ENCODE peak calls at places on chromosomes 1 and 21, in eight cellular contexts. One of them, this sample, is unnamed. For H3K4me1 and H3K9me3, the result is how much of the 10 kb centered on the place peaks cover.

GRCh38 chr1:197915797-197916686 is 1.1 kb upstream of the LHX9 start:
- DNase-seq in esophagus squamous epithelium: no peak
- DNase-seq in cardiac muscle cell: peak
- DNase-seq in RWPE2: peak
- DNase-seq in small intestine: peak
- DNase-seq in left ventricle myocardium inferior: peak
- DNase-seq in ovary: peak
- DNase-seq in CD4-positive, alpha-beta memory T cell: no peak
- DNase-seq in this sample: no peak

GRCh38 chr1:94636625-94637024 is 95.1 kb upstream of the F3 start:
- DNase-seq in small intestine: no peak
- DNase-seq in cardiac muscle cell: no peak
- DNase-seq in ovary: no peak
- DNase-seq in CD4-positive, alpha-beta memory T cell: no peak
- DNase-seq in RWPE2: no peak
- DNase-seq in left ventricle myocardium inferior: no peak
- DNase-seq in esophagus squamous epithelium: no peak
- DNase-seq in this sample: no peak

GRCh38 chr21:41926068-41926806 is 27.6 kb downstream of the C2CD2 start:
- DNase-seq in cardiac muscle cell: no peak
- DNase-seq in ovary: no peak
- DNase-seq in small intestine: peak
- DNase-seq in RWPE2: no peak
- DNase-seq in left ventricle myocardium inferior: no peak
- DNase-seq in esophagus squamous epithelium: no peak
- DNase-seq in CD4-positive, alpha-beta memory T cell: peak
- DNase-seq in this sample: peak

GRCh38 chr1:6188466-6188865 is 8.3 kb upstream of the CHD5 start:
- DNase-seq in left ventricle myocardium inferior: no peak
- DNase-seq in cardiac muscle cell: no peak
- DNase-seq in ovary: no peak
- DNase-seq in RWPE2: no peak
- DNase-seq in small intestine: no peak
- DNase-seq in esophagus squamous epithelium: no peak
- DNase-seq in CD4-positive, alpha-beta memory T cell: no peak
- DNase-seq in this sample: no peak

GRCh38 chr1:67536957-67537646 is 106.9 kb upstream of the SERBP1 start:
- DNase-seq in ovary: no peak
- DNase-seq in small intestine: no peak
- DNase-seq in cardiac muscle cell: no peak
- DNase-seq in esophagus squamous epithelium: no peak
- DNase-seq in left ventricle myocardium inferior: no peak
- DNase-seq in RWPE2: no peak
- DNase-seq in CD4-positive, alpha-beta memory T cell: no peak
- DNase-seq in this sample: no peak

GRCh38 chr1:14826172-14826636 is 227.7 kb downstream of the KAZN start:
- DNase-seq in small intestine: no peak
- DNase-seq in left ventricle myocardium inferior: no peak
- DNase-seq in CD4-positive, alpha-beta memory T cell: no peak
- DNase-seq in cardiac muscle cell: no peak
- DNase-seq in ovary: peak
- DNase-seq in RWPE2: no peak
- DNase-seq in esophagus squamous epithelium: no peak
- DNase-seq in this sample: no peak

GRCh38 chr1:15923241-15923640 is 52.7 kb downstream of the ZBTB17 start:
- DNase-seq in RWPE2: no peak
- DNase-seq in left ventricle myocardium inferior: no peak
- DNase-seq in esophagus squamous epithelium: no peak
- DNase-seq in cardiac muscle cell: no peak
- DNase-seq in small intestine: no peak
- DNase-seq in ovary: no peak
- DNase-seq in CD4-positive, alpha-beta memory T cell: no peak
- DNase-seq in this sample: no peak

GRCh38 chr1:241658081-241658793 is 6.2 kb downstream of the WDR64 start:
- DNase-seq in ovary: no peak
- DNase-seq in cardiac muscle cell: no peak
- DNase-seq in esophagus squamous epithelium: no peak
- DNase-seq in small intestine: no peak
- DNase-seq in CD4-positive, alpha-beta memory T cell: no peak
- DNase-seq in left ventricle myocardium inferior: no peak
- DNase-seq in RWPE2: no peak
- DNase-seq in this sample: no peak

GRCh38 chr1:94271373-94271772 is 34.0 kb upstream of the ARHGAP29 start:
- DNase-seq in small intestine: no peak
- DNase-seq in cardiac muscle cell: no peak
- DNase-seq in RWPE2: no peak
- DNase-seq in ovary: no peak
- DNase-seq in left ventricle myocardium inferior: no peak
- DNase-seq in CD4-positive, alpha-beta memory T cell: no peak
- DNase-seq in esophagus squamous epithelium: no peak
- DNase-seq in this sample: no peak

GRCh38 chr1:155116113-155116764 is 11.4 kb upstream of the EFNA1 start:
- DNase-seq in left ventricle myocardium inferior: no peak
- DNase-seq in RWPE2: no peak
- DNase-seq in esophagus squamous epithelium: no peak
- DNase-seq in small intestine: no peak
- DNase-seq in CD4-positive, alpha-beta memory T cell: no peak
- DNase-seq in ovary: no peak
- DNase-seq in cardiac muscle cell: no peak
- DNase-seq in this sample: no peak

GRCh38 chr1:101314244-101314643 is 77.4 kb downstream of the S1PR1 start:
- DNase-seq in CD4-positive, alpha-beta memory T cell: no peak
- DNase-seq in small intestine: no peak
- DNase-seq in esophagus squamous epithelium: no peak
- DNase-seq in cardiac muscle cell: no peak
- DNase-seq in left ventricle myocardium inferior: no peak
- DNase-seq in ovary: no peak
- DNase-seq in RWPE2: no peak
- DNase-seq in this sample: no peak

GRCh38 chr1:223726380-223727001 is 14.2 kb downstream of the CAPN2 start:
- DNase-seq in ovary: peak
- DNase-seq in RWPE2: peak
- DNase-seq in left ventricle myocardium inferior: peak
- DNase-seq in cardiac muscle cell: no peak
- DNase-seq in small intestine: peak
- DNase-seq in esophagus squamous epithelium: peak
- DNase-seq in CD4-positive, alpha-beta memory T cell: peak
- DNase-seq in this sample: no peak

GRCh38 chr1:205466612-205467236 is 10.9 kb upstream of the BLACAT1 start:
- DNase-seq in CD4-positive, alpha-beta memory T cell: no peak
- DNase-seq in ovary: no peak
- DNase-seq in RWPE2: no peak
- DNase-seq in left ventricle myocardium inferior: no peak
- DNase-seq in small intestine: no peak
- DNase-seq in esophagus squamous epithelium: no peak
- DNase-seq in cardiac muscle cell: no peak
- DNase-seq in this sample: no peak

GRCh38 chr1:27602510-27603319 is 1.2 kb downstream of the AHDC1 start:
- DNase-seq in ovary: peak
- DNase-seq in RWPE2: no peak
- DNase-seq in CD4-positive, alpha-beta memory T cell: no peak
- DNase-seq in small intestine: peak
- DNase-seq in esophagus squamous epithelium: no peak
- DNase-seq in left ventricle myocardium inferior: peak
- DNase-seq in cardiac muscle cell: peak
- DNase-seq in this sample: peak

GRCh38 chr1:2311184-2312032 is 79.9 kb downstream of the MORN1 start:
- DNase-seq in CD4-positive, alpha-beta memory T cell: peak
- DNase-seq in left ventricle myocardium inferior: peak
- DNase-seq in RWPE2: no peak
- DNase-seq in small intestine: peak
- DNase-seq in ovary: peak
- DNase-seq in cardiac muscle cell: peak
- DNase-seq in esophagus squamous epithelium: no peak
- DNase-seq in this sample: peak

GRCh38 chr1:36097693-36098585 is 9.2 kb downstream of the ADPRS start:
- DNase-seq in RWPE2: no peak
- DNase-seq in esophagus squamous epithelium: no peak
- DNase-seq in left ventricle myocardium inferior: no peak
- DNase-seq in CD4-positive, alpha-beta memory T cell: no peak
- DNase-seq in cardiac muscle cell: no peak
- DNase-seq in ovary: no peak
- DNase-seq in small intestine: no peak
- DNase-seq in this sample: no peak

GRCh38 chr1:60972841-60973364 is 109.5 kb upstream of the NFIA start:
- DNase-seq in RWPE2: no peak
- DNase-seq in left ventricle myocardium inferior: no peak
- DNase-seq in cardiac muscle cell: no peak
- DNase-seq in esophagus squamous epithelium: no peak
- DNase-seq in small intestine: peak
- DNase-seq in ovary: no peak
- DNase-seq in CD4-positive, alpha-beta memory T cell: no peak
- DNase-seq in this sample: no peak

GRCh38 chr1:94919241-94920030 is 7.5 kb downstream of the CNN3 start:
- DNase-seq in RWPE2: no peak
- DNase-seq in CD4-positive, alpha-beta memory T cell: no peak
- DNase-seq in cardiac muscle cell: no peak
- DNase-seq in ovary: no peak
- DNase-seq in small intestine: peak
- DNase-seq in esophagus squamous epithelium: no peak
- DNase-seq in left ventricle myocardium inferior: no peak
- DNase-seq in this sample: no peak

GRCh38 chr1:201903135-201903534 is 14.4 kb downstream of the SHISA4 start:
- DNase-seq in esophagus squamous epithelium: no peak
- DNase-seq in ovary: peak
- DNase-seq in RWPE2: no peak
- DNase-seq in CD4-positive, alpha-beta memory T cell: no peak
- DNase-seq in small intestine: no peak
- DNase-seq in left ventricle myocardium inferior: no peak
- DNase-seq in cardiac muscle cell: no peak
- DNase-seq in this sample: no peak

GRCh38 chr1:109787845-109788605 is 24.3 kb upstream of the EPS8L3 start:
- DNase-seq in cardiac muscle cell: peak
- DNase-seq in RWPE2: peak
- DNase-seq in CD4-positive, alpha-beta memory T cell: no peak
- DNase-seq in ovary: peak
- DNase-seq in esophagus squamous epithelium: no peak
- DNase-seq in small intestine: no peak
- DNase-seq in left ventricle myocardium inferior: peak
- DNase-seq in this sample: no peak
- H3K4me1 ChIP-seq in cardiac muscle cell: half or more
- H3K4me1 ChIP-seq in RWPE2: under half
- H3K4me1 ChIP-seq in CD4-positive, alpha-beta memory T cell: half or more
- H3K4me1 ChIP-seq in ovary: under half
- H3K4me1 ChIP-seq in esophagus squamous epithelium: half or more
- H3K4me1 ChIP-seq in small intestine: under half
- H3K4me1 ChIP-seq in left ventricle myocardium inferior: half or more
- H3K4me1 ChIP-seq in this sample: under half

GRCh38 chr1:238241607-238242006 is 350.9 kb upstream of the ZP4 start:
- DNase-seq in small intestine: no peak
- DNase-seq in left ventricle myocardium inferior: no peak
- DNase-seq in ovary: no peak
- DNase-seq in esophagus squamous epithelium: no peak
- DNase-seq in cardiac muscle cell: no peak
- DNase-seq in CD4-positive, alpha-beta memory T cell: no peak
- DNase-seq in RWPE2: no peak
- DNase-seq in this sample: no peak

GRCh38 chr1:238239343-238239742 is 348.6 kb upstream of the ZP4 start:
- DNase-seq in left ventricle myocardium inferior: no peak
- DNase-seq in cardiac muscle cell: no peak
- DNase-seq in RWPE2: no peak
- DNase-seq in ovary: no peak
- DNase-seq in CD4-positive, alpha-beta memory T cell: no peak
- DNase-seq in esophagus squamous epithelium: no peak
- DNase-seq in small intestine: no peak
- DNase-seq in this sample: no peak

GRCh38 chr1:238242156-238242555 is 351.4 kb upstream of the ZP4 start:
- DNase-seq in RWPE2: no peak
- DNase-seq in CD4-positive, alpha-beta memory T cell: no peak
- DNase-seq in ovary: no peak
- DNase-seq in small intestine: no peak
- DNase-seq in left ventricle myocardium inferior: no peak
- DNase-seq in esophagus squamous epithelium: no peak
- DNase-seq in cardiac muscle cell: no peak
- DNase-seq in this sample: no peak
- H3K9me3 ChIP-seq in RWPE2: under half
- H3K9me3 ChIP-seq in CD4-positive, alpha-beta memory T cell: under half
- H3K9me3 ChIP-seq in ovary: under half
- H3K9me3 ChIP-seq in small intestine: under half
- H3K9me3 ChIP-seq in left ventricle myocardium inferior: under half
- H3K9me3 ChIP-seq in esophagus squamous epithelium: under half
- H3K9me3 ChIP-seq in cardiac muscle cell: under half
- H3K9me3 ChIP-seq in this sample: under half

DNA sequence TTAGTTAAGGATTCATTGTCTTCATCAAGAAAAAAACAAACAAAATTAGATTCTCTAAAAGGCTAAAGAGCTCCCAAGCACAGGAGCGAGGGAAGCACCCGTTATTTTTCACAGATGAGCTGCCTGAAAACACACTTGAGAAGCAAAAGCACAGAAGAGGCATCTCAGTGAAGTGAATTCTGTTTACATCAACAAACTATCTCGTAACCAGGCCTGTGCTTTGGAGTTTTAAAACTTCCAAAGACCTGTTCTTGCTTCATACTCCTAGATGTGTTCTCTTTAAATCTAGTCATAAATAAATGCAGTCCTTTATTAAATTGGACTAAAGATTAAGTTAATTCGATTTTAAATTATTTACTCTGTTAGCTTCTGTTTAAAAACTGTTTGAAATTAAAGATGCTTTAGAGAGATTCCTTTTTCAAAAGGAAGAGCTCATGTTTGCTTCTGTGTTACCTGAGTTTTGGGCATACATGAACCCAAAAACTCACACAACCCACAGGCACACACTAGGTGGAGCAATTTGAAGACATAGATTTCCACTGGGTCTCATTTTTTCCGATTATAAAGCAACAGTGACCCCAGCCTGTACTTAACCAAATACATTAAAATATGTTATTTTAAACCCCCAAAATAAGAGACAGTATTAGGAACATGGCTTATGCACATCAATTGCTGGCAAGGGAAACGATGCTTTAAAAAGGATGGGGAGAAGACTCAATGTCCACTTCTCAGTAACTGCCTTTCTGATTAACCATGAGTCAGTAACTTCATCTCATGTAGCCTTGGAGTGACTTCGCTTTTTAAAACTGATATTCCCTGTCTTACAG is 648.2 kb downstream of the SMYD3 start:
- DNase-seq in small intestine: no peak
- DNase-seq in left ventricle myocardium inferior: no peak
- DNase-seq in esophagus squamous epithelium: no peak
- DNase-seq in ovary: no peak
- DNase-seq in cardiac muscle cell: no peak
- DNase-seq in CD4-positive, alpha-beta memory T cell: no peak
- DNase-seq in RWPE2: no peak
- DNase-seq in this sample: peak
- H3K27ac ChIP-seq in small intestine: no peak
- H3K27ac ChIP-seq in left ventricle myocardium inferior: no peak
- H3K27ac ChIP-seq in esophagus squamous epithelium: no peak
- H3K27ac ChIP-seq in ovary: no peak
- H3K27ac ChIP-seq in cardiac muscle cell: no peak
- H3K27ac ChIP-seq in CD4-positive, alpha-beta memory T cell: no peak
- H3K27ac ChIP-seq in RWPE2: no peak
- H3K27ac ChIP-seq in this sample: peak

DNA sequence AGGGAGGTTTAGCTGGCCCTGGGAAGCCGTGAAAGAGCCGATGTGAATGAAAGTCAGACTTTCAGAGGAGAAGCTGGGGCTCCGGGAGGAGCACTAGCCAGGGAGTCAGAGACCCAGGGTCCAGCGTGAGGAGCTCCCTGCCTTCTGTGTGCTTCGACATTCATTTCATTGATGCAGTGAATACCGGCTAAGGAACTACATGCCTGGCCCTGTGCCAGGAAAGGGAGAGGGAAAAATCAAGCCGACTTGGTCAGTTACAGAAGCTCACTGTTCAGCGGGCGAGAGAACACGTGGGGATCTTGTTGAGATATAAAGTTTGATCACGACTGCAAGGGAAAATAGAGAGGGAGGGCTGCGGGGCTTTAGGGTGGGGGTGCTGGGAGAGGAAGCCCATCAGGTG is 76.7 kb upstream of the RUNX3 start:
- DNase-seq in small intestine: no peak
- DNase-seq in cardiac muscle cell: peak
- DNase-seq in esophagus squamous epithelium: no peak
- DNase-seq in ovary: peak
- DNase-seq in left ventricle myocardium inferior: no peak
- DNase-seq in CD4-positive, alpha-beta memory T cell: no peak
- DNase-seq in RWPE2: no peak
- DNase-seq in this sample: no peak
- H3K4me1 ChIP-seq in small intestine: under half
- H3K4me1 ChIP-seq in cardiac muscle cell: under half
- H3K4me1 ChIP-seq in esophagus squamous epithelium: under half
- H3K4me1 ChIP-seq in ovary: under half
- H3K4me1 ChIP-seq in left ventricle myocardium inferior: under half
- H3K4me1 ChIP-seq in CD4-positive, alpha-beta memory T cell: under half
- H3K4me1 ChIP-seq in RWPE2: under half
- H3K4me1 ChIP-seq in this sample: under half